ENCODE peak calls at places on chromosomes 2 and 18, in four cellular contexts. U is H7, S is transverse colon, N is epithelial cell of prostate. B is an unnamed sample.

GRCh38 chr2:198157314-198157713 is 352.9 kb downstream of the PLCL1 start:
- DNase-seq in U (no peak), S (no peak), N (no peak), B (no peak)

GRCh38 chr2:96847586-96847985 is 3.8 kb upstream of the ANKRD23 start:
- DNase-seq in U (peak; percentile 31), S (no peak), N (no peak), B (no peak)

GRCh38 chr2:46326231-46326980 is 29.2 kb downstream of the EPAS1 start:
- DNase-seq in U (no peak), S (no peak), N (peak; percentile 56), B (no peak)

GRCh38 chr18:58417752-58418151 is 211.1 kb downstream of the ALPK2 start:
- DNase-seq in U (no peak), S (no peak), N (no peak), B (no peak)

GRCh38 chr2:71558300-71559051 is 105.1 kb downstream of the DYSF start:
- DNase-seq in U (peak; percentile 58), S (no peak), N (no peak), B (no peak)

GRCh38 chr2:217523246-217523645 is 479.5 kb downstream of the TNS1 start:
- DNase-seq in U (no peak), S (no peak), N (no peak), B (no peak)

GRCh38 chr2:148813603-148814065 is 61.4 kb upstream of the KIF5C start:
- DNase-seq in U (peak; percentile 83), S (peak; percentile 25), N (no peak), B (peak; percentile 93)

GRCh38 chr2:205198130-205198505 is 484.2 kb upstream of the NRP2 start:
- DNase-seq in U (no peak), S (no peak), N (no peak), B (no peak)

GRCh38 chr18:65255417-65255816 is 495.4 kb upstream of the CDH7 start:
- DNase-seq in U (no peak), S (no peak), N (no peak), B (no peak)

GRCh38 chr2:10278763-10279471 is 23.8 kb upstream of the HPCAL1 start:
- DNase-seq in U (peak; percentile 31), S (no peak), N (no peak), B (no peak)

GRCh38 chr18:73119574-73119973 is 251.8 kb upstream of the NETO1 start:
- DNase-seq in U (no peak), S (no peak), N (no peak), B (no peak)

GRCh38 chr2:229725716-229726346 is 11.5 kb upstream of the DNER start:
- DNase-seq in U (no peak), S (no peak), N (peak; percentile 41), B (no peak)

GRCh38 chr18:45589559-45590041 is 25.7 kb upstream of the SLC14A2 start:
- DNase-seq in U (peak; percentile 59), S (no peak), N (no peak), B (no peak)

GRCh38 chr18:46302866-46303485 is 198.8 kb downstream of the HAUS1 start:
- DNase-seq in U (no peak), S (no peak), N (no peak), B (no peak)

GRCh38 chr2:17104454-17104853 is 413.8 kb downstream of the RAD51AP2 start:
- DNase-seq in U (no peak), S (no peak), N (peak; percentile 10), B (no peak)

GRCh38 chr2:68771211-68771721 is 36.7 kb downstream of the ARHGAP25 start:
- DNase-seq in U (no peak), S (no peak), N (no peak), B (no peak)

GRCh38 chr2:71852141-71852711 is 295.4 kb downstream of the CYP26B1 start:
- DNase-seq in U (peak; percentile 75), S (no peak), N (no peak), B (peak; percentile 22)

GRCh38 chr2:119678021-119678656 is 862 bp upstream of the TMEM177 start:
- DNase-seq in U (peak; percentile 51), S (peak; percentile 57), N (no peak), B (no peak)

GRCh38 chr18:62372156-62372555 is 47.0 kb downstream of the TNFRSF11A start:
- DNase-seq in U (no peak), S (no peak), N (no peak), B (no peak)

GRCh38 chr2:40451926-40452605 is at the start of gene SLC8A1:
- DNase-seq in U (peak; percentile 86), S (no peak), N (no peak), B (peak; percentile 38)

GRCh38 chr2:98464772-98465310 is 20.2 kb downstream of the INPP4A start:
- DNase-seq in U (no peak), S (peak; percentile 52), N (no peak), B (no peak)

GRCh38 chr2:45575881-45576280 is 35.2 kb downstream of the SRBD1 start:
- DNase-seq in U (no peak), S (no peak), N (no peak), B (no peak)

GRCh38 chr2:174702541-174702940 is 61.7 kb downstream of the CHRNA1 start:
- DNase-seq in U (no peak), S (no peak), N (no peak), B (no peak)

GRCh38 chr2:133508546-133509165 is 59.6 kb downstream of the NCKAP5 start:
- DNase-seq in U (no peak), S (no peak), N (no peak), B (no peak)

GRCh38 chr2:24315669-24316068 is 44.7 kb downstream of the ITSN2 start:
- DNase-seq in U (no peak), S (no peak), N (no peak), B (no peak)

GRCh38 chr2:174654429-174654941 is 56.9 kb upstream of the WIPF1 start:
- DNase-seq in U (no peak), S (no peak), N (no peak), B (no peak)

GRCh38 chr2:233915133-233915532 is 2.0 kb upstream of the TRPM8 start:
- DNase-seq in U (peak; percentile 26), S (no peak), N (no peak), B (no peak)

B was measured in WTC11.